ENCODE peak calls at places on chromosomes 1 and 21, in four cellular contexts. One of them, this sample, is unnamed.

GRCh38 chr1:116242741-116243140 is 130.3 kb upstream of the ATP1A1 start:
- DNase-seq in neural crest cell: no peak
- DNase-seq in immature natural killer cell: no peak
- DNase-seq in aorta: no peak
- DNase-seq in this sample: no peak

GRCh38 chr1:175192111-175192629 is 406 bp downstream of the KIAA0040 start:
- DNase-seq in neural crest cell: no peak
- DNase-seq in immature natural killer cell: peak; percentile 37
- DNase-seq in aorta: peak; percentile 76
- DNase-seq in this sample: no peak

GRCh38 chr1:54987830-54988705 is 7.6 kb downstream of the TMEM61 start:
- DNase-seq in neural crest cell: no peak
- DNase-seq in immature natural killer cell: no peak
- DNase-seq in aorta: peak; percentile 21
- DNase-seq in this sample: no peak

GRCh38 chr1:81327103-81327728 is 473.5 kb upstream of the ADGRL2 start:
- DNase-seq in neural crest cell: no peak
- DNase-seq in immature natural killer cell: no peak
- DNase-seq in aorta: no peak
- DNase-seq in this sample: no peak

GRCh38 chr1:107877092-107877491 is 87.9 kb downstream of the VAV3 start:
- DNase-seq in neural crest cell: no peak
- DNase-seq in immature natural killer cell: no peak
- DNase-seq in aorta: no peak
- DNase-seq in this sample: peak; percentile 58

GRCh38 chr21:45823100-45823681 is 158.4 kb upstream of the COL6A1 start:
- DNase-seq in neural crest cell: no peak
- DNase-seq in immature natural killer cell: no peak
- DNase-seq in aorta: no peak
- DNase-seq in this sample: no peak

GRCh38 chr1:15501208-15502032 is 22.6 kb downstream of the CASP9 start:
- DNase-seq in neural crest cell: peak; percentile 79
- DNase-seq in immature natural killer cell: peak; percentile 23
- DNase-seq in aorta: peak; percentile 57
- DNase-seq in this sample: no peak

GRCh38 chr21:21151231-21151630 is 153.0 kb downstream of the NCAM2 start:
- DNase-seq in neural crest cell: no peak
- DNase-seq in immature natural killer cell: no peak
- DNase-seq in aorta: no peak
- DNase-seq in this sample: no peak

GRCh38 chr1:182348916-182349747 is 42.5 kb downstream of the GLUL start:
- DNase-seq in neural crest cell: no peak
- DNase-seq in immature natural killer cell: no peak
- DNase-seq in aorta: peak; percentile 82
- DNase-seq in this sample: no peak

GRCh38 chr1:85571830-85572229 is 8.7 kb upstream of the CCN1 start:
- DNase-seq in neural crest cell: no peak
- DNase-seq in immature natural killer cell: no peak
- DNase-seq in aorta: no peak
- DNase-seq in this sample: no peak

GRCh38 chr1:221335161-221336101 is 406.5 kb downstream of the DUSP10 start:
- DNase-seq in neural crest cell: no peak
- DNase-seq in immature natural killer cell: no peak
- DNase-seq in aorta: peak; percentile 45
- DNase-seq in this sample: peak; percentile 33

GRCh38 chr1:181601186-181601950 is 118.1 kb downstream of the CACNA1E start:
- DNase-seq in neural crest cell: no peak
- DNase-seq in immature natural killer cell: no peak
- DNase-seq in aorta: no peak
- DNase-seq in this sample: no peak

This sample was measured in Jurkat, Clone E6-1.